ENCODE peak calls at places on chromosome 9, in four cellular contexts. One of them, this sample, is unnamed.

GRCh38 chr9:114958021-114958846 is 27.8 kb upstream of the TNFSF8 start:
- DNase-seq in endothelial cell of umbilical vein: no peak
- DNase-seq in IMR-90: no peak
- DNase-seq in K562: no peak
- DNase-seq in this sample: no peak

GRCh38 chr9:81074261-81074660 is 615.1 kb downstream of the TLE1 start:
- DNase-seq in endothelial cell of umbilical vein: no peak
- DNase-seq in IMR-90: no peak
- DNase-seq in K562: no peak
- DNase-seq in this sample: no peak

GRCh38 chr9:5626727-5627634 is 1.9 kb upstream of the RIC1 start:
- DNase-seq in endothelial cell of umbilical vein: peak; percentile 79
- DNase-seq in IMR-90: peak; percentile 69
- DNase-seq in K562: peak; percentile 18
- DNase-seq in this sample: no peak

GRCh38 chr9:109315480-109315879 is 5.4 kb downstream of the EPB41L4B start:
- DNase-seq in endothelial cell of umbilical vein: no peak
- DNase-seq in IMR-90: no peak
- DNase-seq in K562: no peak
- DNase-seq in this sample: no peak

GRCh38 chr9:83765376-83765775 is 52.2 kb downstream of the GKAP1 start:
- DNase-seq in endothelial cell of umbilical vein: no peak
- DNase-seq in IMR-90: no peak
- DNase-seq in K562: no peak
- DNase-seq in this sample: no peak

GRCh38 chr9:5493597-5494511 is 16.5 kb upstream of the PDCD1LG2 start:
- DNase-seq in endothelial cell of umbilical vein: peak; percentile 70
- DNase-seq in IMR-90: peak; percentile 92
- DNase-seq in K562: peak; percentile 36
- DNase-seq in this sample: peak; percentile 61

GRCh38 chr9:2493578-2493977 is 128.0 kb upstream of the VLDLR start:
- DNase-seq in endothelial cell of umbilical vein: no peak
- DNase-seq in IMR-90: no peak
- DNase-seq in K562: no peak
- DNase-seq in this sample: no peak

GRCh38 chr9:116479145-116479544 is 208.0 kb upstream of the TRIM32 start:
- DNase-seq in endothelial cell of umbilical vein: no peak
- DNase-seq in IMR-90: peak; percentile 44
- DNase-seq in K562: no peak
- DNase-seq in this sample: no peak

GRCh38 chr9:89234636-89235035 is 56.0 kb upstream of the SHC3 start:
- DNase-seq in endothelial cell of umbilical vein: no peak
- DNase-seq in IMR-90: peak; percentile 13
- DNase-seq in K562: no peak
- DNase-seq in this sample: no peak

GRCh38 chr9:120928720-120929389 is 2.3 kb upstream of the TRAF1 start:
- DNase-seq in endothelial cell of umbilical vein: peak; percentile 46
- DNase-seq in IMR-90: no peak
- DNase-seq in K562: no peak
- DNase-seq in this sample: no peak

GRCh38 chr9:127030814-127031740 is 91.4 kb downstream of the ANGPTL2 start:
- DNase-seq in endothelial cell of umbilical vein: no peak
- DNase-seq in IMR-90: no peak
- DNase-seq in K562: no peak
- DNase-seq in this sample: no peak
- H3K9me1 ChIP-seq in endothelial cell of umbilical vein: no peaks in the 10 kb centered on the region
- H3K9me1 ChIP-seq in IMR-90: peaks cover 9% of the 10 kb centered on the region
- H3K9me1 ChIP-seq in K562: no peaks in the 10 kb centered on the region
- H3K9me1 ChIP-seq in this sample: no peaks in the 10 kb centered on the region

GRCh38 chr9:37371565-37372464 is 50.7 kb upstream of the GRHPR start:
- DNase-seq in endothelial cell of umbilical vein: no peak
- DNase-seq in IMR-90: peak; percentile 58
- DNase-seq in K562: no peak
- DNase-seq in this sample: no peak

GRCh38 chr9:37372839-37373238 is 49.7 kb upstream of the GRHPR start:
- DNase-seq in endothelial cell of umbilical vein: no peak
- DNase-seq in IMR-90: no peak
- DNase-seq in K562: no peak
- DNase-seq in this sample: no peak

GRCh38 chr9:37374892-37375291 is 47.6 kb upstream of the GRHPR start:
- DNase-seq in endothelial cell of umbilical vein: no peak
- DNase-seq in IMR-90: no peak
- DNase-seq in K562: no peak
- DNase-seq in this sample: no peak

GRCh38 chr9:37370968-37371563 is 51.4 kb upstream of the GRHPR start:
- DNase-seq in endothelial cell of umbilical vein: no peak
- DNase-seq in IMR-90: no peak
- DNase-seq in K562: no peak
- DNase-seq in this sample: no peak

DNA sequence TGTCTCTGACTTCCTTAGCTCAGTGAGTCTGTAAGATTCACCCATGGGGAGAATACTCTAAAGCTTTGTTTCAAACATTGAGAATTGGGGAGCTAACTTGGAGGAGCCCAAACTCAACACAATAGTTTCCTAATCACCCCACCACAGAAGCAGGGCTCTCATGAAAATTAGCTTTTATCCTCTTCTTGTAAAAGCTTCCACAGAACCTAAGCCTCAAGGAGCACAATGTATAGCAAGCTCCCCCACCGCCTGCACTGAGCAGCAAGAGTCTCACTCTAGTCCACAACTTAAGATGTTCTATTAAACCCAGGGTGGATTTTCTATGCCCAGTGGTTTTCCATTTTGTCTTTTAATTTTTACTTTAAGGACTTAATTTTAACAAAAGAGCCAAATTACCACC is 48.9 kb upstream of the GRHPR start:
- DNase-seq in endothelial cell of umbilical vein: no peak
- DNase-seq in IMR-90: no peak
- DNase-seq in K562: no peak
- DNase-seq in this sample: no peak
- H3K9me1 ChIP-seq in endothelial cell of umbilical vein: no peaks in the 10 kb centered on the region
- H3K9me1 ChIP-seq in IMR-90: peaks cover 2% of the 10 kb centered on the region
- H3K9me1 ChIP-seq in K562: no peaks in the 10 kb centered on the region
- H3K9me1 ChIP-seq in this sample: no peaks in the 10 kb centered on the region

DNA sequence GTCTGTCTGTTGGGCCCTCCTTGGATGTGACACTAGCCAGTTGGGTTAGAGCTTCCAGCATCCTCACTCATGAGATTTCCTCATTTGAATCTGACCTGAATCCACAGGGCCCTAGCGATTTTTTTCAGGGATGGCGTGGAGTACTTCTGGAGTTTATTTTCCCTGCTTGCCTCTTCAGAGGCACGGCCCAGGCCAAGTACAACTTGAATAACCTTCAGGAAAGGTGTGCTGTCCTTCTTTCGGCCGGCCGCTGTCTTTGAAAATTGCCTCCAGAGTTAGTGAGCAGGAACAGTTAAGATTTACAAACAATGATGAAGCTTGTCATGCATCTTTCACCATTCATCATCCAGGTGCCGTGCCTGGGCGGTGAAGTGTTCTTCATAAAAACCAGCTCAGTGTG is 49.5 kb upstream of the DMRT3 start:
- DNase-seq in endothelial cell of umbilical vein: no peak
- DNase-seq in IMR-90: no peak
- DNase-seq in K562: no peak
- DNase-seq in this sample: no peak
- H3K9me1 ChIP-seq in endothelial cell of umbilical vein: no peaks in the 10 kb centered on the region
- H3K9me1 ChIP-seq in IMR-90: no peaks in the 10 kb centered on the region
- H3K9me1 ChIP-seq in K562: no peaks in the 10 kb centered on the region
- H3K9me1 ChIP-seq in this sample: no peaks in the 10 kb centered on the region

DNA sequence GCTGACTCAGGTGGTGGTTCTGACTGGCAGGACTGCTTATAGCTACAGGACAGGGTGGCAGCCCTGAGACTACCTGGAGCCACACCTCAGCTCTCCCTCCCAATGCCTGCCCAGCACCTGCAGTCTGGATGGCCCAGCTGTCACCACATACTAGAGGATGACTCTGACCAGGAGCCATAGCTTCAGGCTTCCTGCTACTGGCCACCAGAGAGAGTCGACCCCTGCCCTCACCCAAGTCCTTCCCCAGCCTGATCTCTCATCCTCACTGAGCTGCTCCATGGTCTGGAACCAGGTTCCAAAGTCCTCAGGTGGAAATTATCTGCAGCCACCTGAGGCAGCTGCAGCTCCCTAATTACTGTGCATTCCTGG is 25.6 kb upstream of the TDRD7 start:
- DNase-seq in endothelial cell of umbilical vein: no peak
- DNase-seq in IMR-90: no peak
- DNase-seq in K562: no peak
- DNase-seq in this sample: no peak
- H3K9me1 ChIP-seq in endothelial cell of umbilical vein: no peaks in the 10 kb centered on the region
- H3K9me1 ChIP-seq in IMR-90: no peaks in the 10 kb centered on the region
- H3K9me1 ChIP-seq in K562: no peaks in the 10 kb centered on the region
- H3K9me1 ChIP-seq in this sample: no peaks in the 10 kb centered on the region

GRCh38 chr9:104580562-104580961 is 11.6 kb downstream of the OR13C8 start:
- DNase-seq in endothelial cell of umbilical vein: no peak
- DNase-seq in IMR-90: no peak
- DNase-seq in K562: no peak
- DNase-seq in this sample: no peak
- H3K9me1 ChIP-seq in endothelial cell of umbilical vein: no peaks in the 10 kb centered on the region
- H3K9me1 ChIP-seq in IMR-90: no peaks in the 10 kb centered on the region
- H3K9me1 ChIP-seq in K562: no peaks in the 10 kb centered on the region
- H3K9me1 ChIP-seq in this sample: no peaks in the 10 kb centered on the region

DNA sequence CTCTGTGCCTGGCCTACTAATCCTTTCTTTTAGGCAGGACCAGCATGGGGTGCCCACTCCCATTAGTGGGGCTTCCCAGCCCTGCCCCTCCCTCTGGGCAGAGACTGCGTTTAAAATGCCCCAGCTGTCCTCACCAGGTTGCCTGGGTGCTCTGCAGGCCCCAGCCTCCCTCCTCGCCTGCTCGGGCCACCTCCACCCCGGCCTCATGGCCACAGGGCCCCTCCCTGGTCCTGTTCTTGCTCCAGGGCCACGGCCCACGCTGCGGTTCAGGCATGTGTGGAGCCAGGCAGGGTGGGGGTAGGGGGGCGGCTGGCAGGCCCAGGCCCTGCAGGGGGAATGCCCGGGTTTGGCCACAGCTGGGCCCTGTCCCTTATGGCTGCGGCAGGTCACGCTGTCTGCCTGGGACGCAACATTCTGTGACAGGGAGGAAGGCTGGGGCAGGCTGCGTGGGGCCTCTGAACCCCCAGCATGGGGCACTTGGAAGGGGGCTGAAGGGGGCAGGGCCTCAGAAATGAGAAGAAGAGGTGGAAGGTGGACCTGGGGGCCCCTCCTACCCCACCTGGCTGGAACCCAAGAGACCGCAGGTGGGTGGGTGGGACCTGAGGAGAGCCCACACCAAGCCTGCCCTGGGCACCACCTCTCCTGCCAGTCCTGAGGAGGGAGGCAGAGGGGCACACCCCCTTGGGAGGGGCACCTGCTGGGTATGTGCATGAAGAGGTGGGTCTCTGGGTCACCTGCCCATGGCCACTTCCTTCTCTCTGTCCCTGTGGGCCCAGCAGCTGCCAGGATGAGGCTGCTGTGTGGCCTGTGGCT is at the start of gene LCN12:
- DNase-seq in endothelial cell of umbilical vein: no peak
- DNase-seq in IMR-90: no peak
- DNase-seq in K562: no peak
- DNase-seq in this sample: no peak
- H3K9me1 ChIP-seq in endothelial cell of umbilical vein: no peaks in the 10 kb centered on the region
- H3K9me1 ChIP-seq in IMR-90: no peaks in the 10 kb centered on the region
- H3K9me1 ChIP-seq in K562: peaks cover 2% of the 10 kb centered on the region
- H3K9me1 ChIP-seq in this sample: no peaks in the 10 kb centered on the region

GRCh38 chr9:134837529-134837928 is 43.1 kb upstream of the FCN2 start:
- DNase-seq in endothelial cell of umbilical vein: peak; percentile 6
- DNase-seq in IMR-90: peak; percentile 25
- DNase-seq in K562: no peak
- DNase-seq in this sample: no peak
- H3K9me1 ChIP-seq in endothelial cell of umbilical vein: no peaks in the 10 kb centered on the region
- H3K9me1 ChIP-seq in IMR-90: peaks cover 3% of the 10 kb centered on the region
- H3K9me1 ChIP-seq in K562: no peaks in the 10 kb centered on the region
- H3K9me1 ChIP-seq in this sample: no peaks in the 10 kb centered on the region

GRCh38 chr9:133050142-133050541 is 11.6 kb upstream of the CEL start:
- DNase-seq in endothelial cell of umbilical vein: no peak
- DNase-seq in IMR-90: peak; percentile 16
- DNase-seq in K562: no peak
- DNase-seq in this sample: no peak
- H3K9me1 ChIP-seq in endothelial cell of umbilical vein: no peaks in the 10 kb centered on the region
- H3K9me1 ChIP-seq in IMR-90: no peaks in the 10 kb centered on the region
- H3K9me1 ChIP-seq in K562: no peaks in the 10 kb centered on the region
- H3K9me1 ChIP-seq in this sample: no peaks in the 10 kb centered on the region